ENCODE peak calls at places on chromosomes 6 and 20, in seven cellular contexts. D is WTC11, L is HepG2, B is HCT116, A is H1, H is GM12878, F is K562. I is an unnamed sample.

GRCh38 chr20:3839328-3839727 is 7.3 kb upstream of the MAVS start:
- DNase-seq in D (no peak), B (no peak), H (no peak), A (no peak), F (no peak), L (no peak), I (no peak)

GRCh38 chr6:34512738-34513115 is 43.4 kb downstream of the SPDEF start:
- DNase-seq in L (no peak), F (no peak), D (no peak), A (no peak), B (no peak), H (no peak), I (no peak)

GRCh38 chr6:42692151-42692911 is 30.1 kb downstream of the PRPH2 start:
- DNase-seq in B (peak; percentile 64), L (no peak), D (no peak), F (no peak), H (no peak), A (no peak), I (no peak)

GRCh38 chr6:129105035-129105434 is 222.1 kb downstream of the LAMA2 start:
- DNase-seq in H (no peak), B (no peak), L (no peak), F (no peak), D (no peak), A (no peak), I (peak; percentile 15)

GRCh38 chr20:36259177-36259835 is 23.0 kb downstream of the AAR2 start:
- DNase-seq in B (no peak), H (no peak), A (no peak), L (peak; percentile 32), F (no peak), D (no peak), I (no peak)

GRCh38 chr20:18058661-18059467 is 1.1 kb upstream of the OVOL2 start:
- DNase-seq in L (no peak), B (peak; percentile 16), F (no peak), D (peak; percentile 77), A (peak; percentile 82), H (no peak), I (peak; percentile 67)

GRCh38 chr6:69680302-69680701 is 116.5 kb downstream of the LMBRD1 start:
- DNase-seq in F (no peak), L (no peak), H (no peak), A (no peak), D (no peak), B (no peak), I (no peak)

GRCh38 chr6:85115876-85116275 is 334.0 kb upstream of the NT5E start:
- DNase-seq in L (no peak), A (no peak), F (no peak), D (no peak), H (no peak), B (no peak), I (no peak)

GRCh38 chr6:64520050-64520449 is 884.4 kb downstream of the PHF3 start:
- DNase-seq in A (no peak), F (no peak), L (no peak), D (no peak), H (peak; percentile 5), B (no peak), I (no peak)

GRCh38 chr6:143701343-143702234 is 23.8 kb downstream of the PHACTR2 start:
- DNase-seq in H (no peak), D (no peak), L (no peak), F (no peak), B (no peak), A (no peak), I (no peak)

GRCh38 chr6:135514706-135515105 is 17.2 kb upstream of the AHI1 start:
- DNase-seq in B (no peak), H (no peak), D (no peak), L (no peak), A (no peak), F (no peak), I (no peak)

GRCh38 chr20:48635791-48636267 is 192.0 kb downstream of the PREX1 start:
- DNase-seq in L (peak; percentile 29), A (peak; percentile 84), B (peak; percentile 16), F (peak; percentile 87), H (no peak), D (peak; percentile 90), I (peak; percentile 88)

GRCh38 chr6:163775313-163775712 is 360.8 kb downstream of the QKI start:
- DNase-seq in D (no peak), L (no peak), B (no peak), F (no peak), A (no peak), H (no peak), I (no peak)

GRCh38 chr6:87551799-87552198 is 38.0 kb downstream of the RARS2 start:
- DNase-seq in L (no peak), H (no peak), A (no peak), B (no peak), D (no peak), F (no peak), I (no peak)

GRCh38 chr6:47336334-47336733 is 26.6 kb upstream of the TNFRSF21 start:
- DNase-seq in A (no peak), L (no peak), H (no peak), D (no peak), B (no peak), F (no peak), I (no peak)

GRCh38 chr6:47334334-47334733 is 24.6 kb upstream of the TNFRSF21 start:
- DNase-seq in A (no peak), L (no peak), F (no peak), D (no peak), H (no peak), B (no peak), I (no peak)

GRCh38 chr6:47337519-47337918 is 27.8 kb upstream of the TNFRSF21 start:
- DNase-seq in L (no peak), F (no peak), D (no peak), B (no peak), A (no peak), H (no peak), I (no peak)

DNA sequence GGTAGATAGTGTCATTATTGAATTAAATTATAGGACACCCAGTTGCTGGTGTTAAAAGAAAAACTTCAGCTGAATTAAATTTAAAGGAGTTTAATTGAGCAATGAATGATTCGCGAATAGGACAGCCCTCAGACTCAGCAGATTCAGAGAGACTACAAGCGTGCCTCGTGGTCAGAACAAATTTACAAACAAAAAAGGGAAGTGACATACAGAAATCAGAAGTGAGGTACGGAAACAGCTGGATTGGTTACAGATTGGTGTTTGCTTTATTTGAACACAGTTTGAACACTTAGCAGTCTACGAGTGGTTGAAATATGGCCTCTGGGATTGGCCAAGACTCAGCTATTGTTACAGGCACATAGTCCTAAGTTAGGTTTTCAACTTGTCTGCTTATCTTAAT is 25.8 kb upstream of the TNFRSF21 start:
- DNase-seq in A (no peak), D (no peak), B (no peak), L (no peak), F (no peak), H (peak; percentile 12), I (no peak)
- TF ChIP-seq SP1 in A (no peak), D (no peak), B (no peak), L (no peak), F (no peak), H (no peak), I (no peak)

DNA sequence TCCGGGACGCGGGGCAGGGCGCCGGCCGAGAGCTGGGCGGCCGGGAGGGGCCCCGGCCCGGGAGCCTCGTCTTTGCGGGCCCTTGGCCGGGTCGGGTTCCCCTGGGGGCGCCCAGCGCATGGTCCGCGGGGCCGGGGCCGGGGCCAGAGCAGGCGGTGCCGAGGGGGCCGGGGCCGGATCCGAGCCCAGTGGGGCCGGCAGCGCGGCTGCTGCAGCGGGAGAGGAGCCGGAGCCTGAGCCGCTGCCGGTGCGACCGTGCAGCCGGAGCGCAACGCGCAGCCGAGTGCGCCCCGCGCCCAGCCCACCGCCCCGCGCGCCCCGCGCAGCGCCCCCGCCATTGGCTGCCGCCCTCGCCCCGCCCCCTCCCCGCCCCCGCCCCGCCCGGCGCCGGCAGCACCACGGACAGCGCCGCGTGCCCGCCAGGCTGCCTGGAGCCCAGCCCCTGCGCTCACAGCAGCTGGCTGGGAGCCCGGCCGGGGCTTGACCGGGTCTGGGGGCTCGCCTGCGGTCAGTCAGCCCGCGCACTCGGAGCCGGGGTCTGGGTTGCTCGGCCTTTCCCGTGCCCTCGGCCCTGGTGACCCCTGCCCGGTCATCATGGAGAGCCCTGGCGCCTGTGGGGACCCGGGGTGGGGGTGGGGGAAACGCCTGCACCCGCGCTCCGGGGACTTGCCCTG is at the start of gene HRH3:
- DNase-seq in A (peak; percentile 80), H (no peak), F (peak; percentile 96), D (peak; percentile 73), L (peak; percentile 41), B (no peak), I (peak; percentile 88)
- TF ChIP-seq SP1 in A (no peak), H (no peak), F (no peak), D (peak; percentile 73), L (peak; percentile 62), B (no peak), I (no peak)

GRCh38 chr6:113969888-113970807 is 800 bp downstream of the HDAC2 start:
- DNase-seq in A (peak; percentile 64), D (peak; percentile 68), H (no peak), F (peak; percentile 65), B (no peak), L (peak; percentile 48), I (peak; percentile 62)
- TF ChIP-seq SP1 in A (no peak), D (peak; percentile 27), H (no peak), F (no peak), B (no peak), L (no peak), I (no peak)

GRCh38 chr6:47342824-47343223 is 33.1 kb upstream of the TNFRSF21 start:
- DNase-seq in B (no peak), A (no peak), D (no peak), L (no peak), F (no peak), H (no peak), I (no peak)
- TF ChIP-seq SP1 in B (no peak), A (no peak), D (no peak), L (no peak), F (no peak), H (no peak), I (no peak)

DNA sequence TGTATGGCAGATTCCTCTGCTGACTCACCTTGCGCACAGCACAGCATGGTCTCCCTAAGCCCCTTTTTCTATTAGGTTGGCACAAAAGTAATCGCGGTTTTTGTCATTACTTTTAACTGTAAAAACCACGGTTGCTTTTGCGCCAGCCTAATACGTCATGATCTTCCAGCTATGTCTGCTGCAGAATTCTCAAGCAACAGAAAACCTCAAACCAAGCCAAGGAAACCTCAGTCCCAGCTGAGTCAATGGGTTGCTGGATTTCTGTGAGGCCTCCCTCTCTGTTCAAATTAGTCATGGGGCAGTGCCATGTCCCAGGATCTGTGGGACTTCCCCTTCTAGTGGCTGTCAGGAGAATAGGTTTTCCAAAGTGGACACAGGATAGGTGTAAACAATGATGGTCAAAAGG is 15.7 kb upstream of the ENPP1 start:
- DNase-seq in L (peak; percentile 42), F (no peak), A (no peak), D (no peak), B (no peak), H (no peak), I (no peak)
- TF ChIP-seq SP1 in L (no peak), F (no peak), A (no peak), D (no peak), B (no peak), H (no peak), I (no peak)

I was measured in HEK293T.